ENCODE peak calls at places on chromosome 19, in four cellular contexts. T, P, A and W are unnamed samples.

GRCh38 chr19:7652061-7652641 is 15.2 kb downstream of the STXBP2 start:
- DNase-seq in P (peak; percentile 74), A (peak; percentile 87), T (peak; percentile 89), W (peak; percentile 81)

GRCh38 chr19:58563034-58563573 is 4.7 kb upstream of the UBE2M start:
- DNase-seq in P (peak; percentile 33), A (peak; percentile 8), T (peak; percentile 78), W (peak; percentile 40)

GRCh38 chr19:9934132-9934950 is 2.0 kb downstream of the OLFM2 start:
- DNase-seq in P (peak; percentile 90), A (peak; percentile 89), T (peak; percentile 92), W (peak; percentile 86)

GRCh38 chr19:6429419-6430221 is 3.9 kb downstream of the SLC25A41 start:
- DNase-seq in P (no peak), A (no peak), T (no peak), W (peak; percentile 25)

GRCh38 chr19:15115762-15116615 is 8.8 kb downstream of the SYDE1 start:
- DNase-seq in P (no peak), A (no peak), T (peak; percentile 20), W (no peak)

GRCh38 chr19:35525873-35526272 is 2.2 kb downstream of the SBSN start:
- DNase-seq in P (no peak), A (no peak), T (no peak), W (no peak)

GRCh38 chr19:18349524-18350128 is 9.2 kb downstream of the PGPEP1 start:
- DNase-seq in P (peak; percentile 82), T (peak; percentile 84), A (peak; percentile 71), W (peak; percentile 40)

GRCh38 chr19:38737297-38737865 is 6.9 kb downstream of the CAPN12 start:
- DNase-seq in T (no peak), A (peak; percentile 13), P (no peak), W (no peak)

GRCh38 chr19:18611327-18612050 is 1.2 kb upstream of the TMEM59L start:
- DNase-seq in T (peak; percentile 86), A (no peak), P (no peak), W (no peak)

GRCh38 chr19:9535934-9536333 is 2.5 kb downstream of the ZNF426 start:
- DNase-seq in T (no peak), P (peak; percentile 21), A (no peak), W (no peak)

GRCh38 chr19:1312732-1313694 is 27.3 kb downstream of the EFNA2 start:
- DNase-seq in T (no peak), P (peak; percentile 64), A (peak; percentile 58), W (no peak)

GRCh38 chr19:29524201-29524911 is 1.4 kb upstream of the VSTM2B start:
- DNase-seq in A (no peak), P (peak; percentile 9), T (no peak), W (no peak)

GRCh38 chr19:49924004-49924880 is 4.8 kb upstream of the ATF5 start:
- DNase-seq in T (no peak), A (no peak), P (no peak), W (peak; percentile 93)

GRCh38 chr19:18298601-18299000 is 17.2 kb upstream of the JUND start:
- DNase-seq in P (peak; percentile 64), T (no peak), A (no peak), W (no peak)

GRCh38 chr19:23439623-23440022 is 44.4 kb upstream of the ZNF91 start:
- DNase-seq in P (no peak), T (no peak), A (no peak), W (peak; percentile 22)

GRCh38 chr19:38395381-38396127 is 7.1 kb downstream of the SPRED3 start:
- DNase-seq in T (no peak), A (no peak), P (no peak), W (no peak)

GRCh38 chr19:14410054-14410774 is 8.9 kb downstream of the DDX39A start:
- DNase-seq in P (no peak), T (no peak), A (no peak), W (no peak)

GRCh38 chr19:50890422-50891252 is 17.4 kb downstream of the KLK2 start:
- DNase-seq in T (no peak), P (peak; percentile 61), A (no peak), W (no peak)

GRCh38 chr19:50835785-50836542 is 2.6 kb upstream of the KLK15 start:
- DNase-seq in T (peak; percentile 96), A (peak; percentile 91), P (peak; percentile 79), W (peak; percentile 65)

GRCh38 chr19:42313096-42313839 is at the start of gene TMEM145:
- DNase-seq in P (peak; percentile 77), A (peak; percentile 80), T (peak; percentile 97), W (peak; percentile 53)

GRCh38 chr19:38134538-38135149 is 89.4 kb downstream of the DPF1 start:
- DNase-seq in A (peak; percentile 46), T (peak; percentile 65), P (peak; percentile 65), W (peak; percentile 57)

GRCh38 chr19:34996978-34997640 is 3.0 kb upstream of the GRAMD1A start:
- DNase-seq in T (no peak), P (no peak), A (no peak), W (peak; percentile 24)

GRCh38 chr19:45156751-45157150 is 4.0 kb downstream of the NKPD1 start:
- DNase-seq in P (no peak), T (no peak), A (no peak), W (no peak)

GRCh38 chr19:4015705-4016402 is 8.3 kb downstream of the PIAS4 start:
- DNase-seq in T (peak; percentile 83), P (no peak), A (peak; percentile 59), W (no peak)

GRCh38 chr19:39916236-39916635 is 18.2 kb downstream of the FCGBP start:
- DNase-seq in T (no peak), P (no peak), A (no peak), W (no peak)

GRCh38 chr19:29673451-29674371 is 8.4 kb downstream of the PLEKHF1 start:
- DNase-seq in P (no peak), A (no peak), T (no peak), W (no peak)

GRCh38 chr19:13964776-13965175 is 12.5 kb downstream of the DCAF15 start:
- DNase-seq in A (no peak), P (no peak), T (no peak), W (no peak)

GRCh38 chr19:4375620-4376228 is 24.6 kb downstream of the SH3GL1 start:
- DNase-seq in T (peak; percentile 73), A (peak; percentile 80), P (peak; percentile 87), W (peak; percentile 72)

GRCh38 chr19:39413269-39413902 is 917 bp downstream of the PLEKHG2 start:
- DNase-seq in T (peak; percentile 88), P (peak; percentile 75), A (peak; percentile 85), W (peak; percentile 52)

GRCh38 chr19:47228168-47228936 is 2.6 kb downstream of the BBC3 start:
- DNase-seq in P (peak; percentile 75), A (peak; percentile 76), T (peak; percentile 66), W (peak; percentile 59)

GRCh38 chr19:38514812-38515633 is 81.5 kb downstream of the RYR1 start:
- DNase-seq in T (peak; percentile 94), P (peak; percentile 71), A (peak; percentile 76), W (peak; percentile 71)

GRCh38 chr19:1315470-1316166 is 29.9 kb downstream of the EFNA2 start:
- DNase-seq in T (peak; percentile 95), A (peak; percentile 76), P (peak; percentile 75), W (no peak)

GRCh38 chr19:37306383-37306963 is 64.4 kb upstream of the ZNF527 start:
- DNase-seq in P (no peak), T (no peak), A (no peak), W (no peak)

DNA sequence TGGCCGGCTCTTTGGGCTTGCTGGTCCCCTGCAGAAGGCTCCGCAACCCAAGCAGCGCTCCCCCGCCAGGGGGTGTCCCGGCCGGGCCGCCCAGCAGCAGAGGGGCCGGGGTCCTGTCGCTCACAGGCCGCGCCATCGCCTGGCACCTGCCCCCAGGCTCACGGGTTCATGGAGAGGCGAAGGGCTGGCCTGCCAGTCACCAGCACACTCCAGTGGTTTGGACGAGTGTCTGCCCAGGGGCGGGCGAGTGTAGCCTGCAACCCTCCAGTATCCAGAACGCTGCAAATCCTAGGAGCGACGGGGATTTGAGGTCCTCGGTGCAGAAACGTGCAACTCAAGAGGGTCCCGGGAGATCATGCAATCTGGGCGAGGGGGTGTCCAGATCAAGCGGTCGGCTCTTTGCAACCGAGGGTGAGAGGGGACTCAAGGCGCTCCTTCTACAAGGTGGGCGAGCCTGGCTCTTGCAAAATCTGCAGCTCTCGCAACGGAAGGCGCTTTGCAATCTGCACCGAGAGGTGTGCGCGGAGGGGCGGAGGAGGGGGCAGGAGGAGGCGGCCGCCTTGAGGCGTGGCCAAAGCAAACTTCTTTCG is at the start of gene DBP:
- DNase-seq in A (peak; percentile 67), P (peak; percentile 71), T (peak; percentile 61), W (no peak)
- H3K4me2 ChIP-seq in A (peak within 1 kb of the TSS; percentile 76), P (peak within 1 kb of the TSS; percentile 86), T (peak within 1 kb of the TSS; percentile 99), W (peak within 1 kb of the TSS; percentile 97)

GRCh38 chr19:16573296-16573695 is 1.1 kb upstream of the SLC35E1 start:
- DNase-seq in P (peak; percentile 23), T (no peak), A (no peak), W (no peak)

GRCh38 chr19:16573925-16574324 is 1.7 kb upstream of the SLC35E1 start:
- DNase-seq in P (no peak), T (no peak), A (no peak), W (no peak)

GRCh38 chr19:16571689-16572331 is 405 bp downstream of the SLC35E1 start:
- DNase-seq in T (no peak), P (peak; percentile 66), A (peak; percentile 55), W (peak; percentile 62)

GRCh38 chr19:16571283-16571682 is 932 bp downstream of the SLC35E1 start:
- DNase-seq in T (no peak), P (peak; percentile 66), A (no peak), W (peak; percentile 22)

DNA sequence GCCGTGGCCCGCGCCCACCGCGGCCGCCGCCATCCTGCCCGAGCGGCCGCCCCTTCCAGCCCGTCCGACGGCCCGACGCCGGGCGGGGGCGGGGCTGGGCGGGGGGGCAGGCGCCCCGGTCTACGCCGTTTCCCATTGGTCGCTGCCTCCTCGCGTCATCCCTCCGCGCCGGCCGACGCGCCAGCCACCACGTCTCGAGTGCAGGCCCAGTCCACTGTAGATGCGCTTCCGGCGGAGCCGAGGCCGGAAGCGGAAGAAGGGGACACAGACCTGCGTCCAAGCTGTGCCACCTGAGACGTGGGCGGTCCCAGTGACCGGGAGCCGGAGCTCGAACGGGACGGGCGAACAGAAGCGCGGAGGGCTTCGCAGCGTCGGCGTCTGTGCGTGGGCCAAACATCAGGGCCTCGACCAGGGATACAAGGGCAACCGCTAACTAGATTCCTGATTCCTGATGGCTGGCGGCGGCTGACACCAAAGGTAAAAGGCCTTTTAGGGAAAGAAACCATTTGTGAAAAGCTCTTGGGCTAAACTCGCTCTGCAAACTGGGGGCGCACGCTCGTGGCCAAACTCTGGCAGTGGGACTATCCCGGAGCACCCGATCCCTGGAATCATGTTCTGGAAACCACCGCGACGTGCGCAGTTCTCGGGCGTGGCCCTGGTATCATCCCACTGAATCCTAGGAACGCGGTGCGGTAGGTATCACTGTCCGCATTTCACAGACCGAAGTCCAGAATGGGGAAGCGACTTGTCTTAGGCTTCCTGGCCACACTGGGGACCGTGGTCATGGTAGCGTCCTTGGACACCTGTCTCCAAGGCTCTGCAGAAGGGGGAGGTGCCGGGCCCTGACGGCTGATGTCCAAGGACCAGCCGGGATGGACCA is at the start of gene SLC35E1:
- DNase-seq in P (peak; percentile 97), T (peak; percentile 100), A (peak; percentile 98), W (peak; percentile 95)
- TF ChIP-seq EZH2phosphoT487 in P (no peak), T (no peak), A (no peak), W (no peak)

GRCh38 chr19:2577722-2578335 is 101.9 kb downstream of the GADD45B start:
- DNase-seq in A (no peak), T (no peak), P (no peak), W (no peak)
- H3K4me2 ChIP-seq in A (peak overlapping the region; percentile 93), T (peak overlapping the region; percentile 99), P (peak overlapping the region; percentile 85), W (no peak overlapping the region)

DNA sequence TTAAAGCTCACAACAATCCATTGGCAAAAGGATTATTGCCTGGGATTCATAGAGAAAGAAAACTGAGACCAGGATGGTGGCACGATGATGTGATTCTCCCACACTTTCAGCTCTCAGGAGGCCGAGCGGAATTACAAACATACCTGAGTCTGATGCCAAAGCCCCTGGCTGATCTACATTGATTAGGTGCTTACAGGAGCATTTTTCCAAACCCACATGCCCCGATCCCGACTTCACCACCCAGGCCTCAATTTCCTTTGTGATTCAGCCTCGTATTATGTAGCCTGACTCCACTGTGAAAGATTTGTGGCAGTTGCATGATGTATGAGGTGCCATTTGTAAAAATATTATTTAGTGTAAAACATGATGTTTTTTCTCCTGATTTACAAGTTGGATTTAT is 118.1 kb downstream of the TSHZ3 start:
- DNase-seq in T (no peak), A (no peak), P (peak; percentile 35), W (no peak)
- TF ChIP-seq EZH2phosphoT487 in T (no peak), A (no peak), P (no peak), W (no peak)